ENCODE peak calls at places on chromosome 6, in nine cellular contexts. A, Y, X, S, N, V, Z, U and T are unnamed samples.

GRCh38 chr6:141922898-141923297 is 209.8 kb upstream of the GJE1 start:
- DNase-seq in N (no peak), X (no peak), A (no peak), U (no peak), V (no peak), Z (no peak), Y (no peak), S (no peak), T (no peak)

GRCh38 chr6:136230219-136230980 is 19.7 kb downstream of the MTFR2 start:
- DNase-seq in N (no peak), A (no peak), Z (no peak), U (no peak), X (peak; percentile 23), Y (no peak), V (no peak), S (no peak), T (no peak)

GRCh38 chr6:7169296-7169721 is 61.5 kb downstream of the RREB1 start:
- DNase-seq in V (no peak), U (no peak), N (no peak), A (no peak), Z (peak; percentile 35), X (no peak), S (no peak), Y (peak; percentile 32), T (no peak)

GRCh38 chr6:131173680-131174079 is 38.4 kb downstream of the AKAP7 start:
- DNase-seq in X (no peak), Y (no peak), V (no peak), N (no peak), S (peak; percentile 27), A (no peak), U (no peak), Z (no peak), T (no peak)

GRCh38 chr6:137728386-137729349 is 138.4 kb upstream of the TNFAIP3 start:
- DNase-seq in N (no peak), S (peak; percentile 86), V (no peak), A (no peak), U (no peak), Z (no peak), Y (peak; percentile 34), X (peak; percentile 90), T (no peak)

GRCh38 chr6:3438190-3439167 is 18.4 kb downstream of the SLC22A23 start:
- DNase-seq in S (peak; percentile 76), Z (peak; percentile 99), X (peak; percentile 74), Y (peak; percentile 78), U (no peak), V (no peak), N (no peak), A (no peak), T (peak; percentile 28)

GRCh38 chr6:44264154-44265002 is 973 bp downstream of the NFKBIE start:
- DNase-seq in U (no peak), Y (no peak), N (peak; percentile 19), A (no peak), S (no peak), X (no peak), Z (no peak), V (no peak), T (no peak)

GRCh38 chr6:79544939-79545450 is 7.8 kb upstream of the LCA5 start:
- DNase-seq in V (no peak), Y (peak; percentile 100), A (peak; percentile 96), N (peak; percentile 78), S (peak; percentile 98), U (peak; percentile 44), X (peak; percentile 100), Z (peak; percentile 93), T (peak; percentile 91)

GRCh38 chr6:112744827-112745226 is 397.7 kb downstream of the RFPL4B start:
- DNase-seq in V (no peak), X (no peak), A (no peak), S (peak; percentile 9), Y (no peak), N (no peak), U (no peak), Z (no peak), T (no peak)